ENCODE peak calls at places on chromosomes 13 and 19, in eight cellular contexts. G is lower lobe of right lung; P is body of pancreas; C is ovary; T is right lobe of liver; Z is effector memory CD4-positive, alpha-beta T cell; H is fibroblast of lung; W is transverse colon. B is an unnamed sample.

GRCh38 chr19:56538761-56539263 is at the start of gene ZFP28:
- DNase-seq in W (peak; percentile 81), C (no peak), G (peak; percentile 87), H (no peak), Z (peak; percentile 60), P (no peak), T (peak; percentile 75), B (peak; percentile 77)

GRCh38 chr19:11019824-11020223 is 59.0 kb downstream of the SMARCA4 start:
- DNase-seq in Z (no peak), P (no peak), T (no peak), G (no peak), W (no peak), H (no peak), C (peak; percentile 30), B (no peak)

GRCh38 chr13:110322126-110322827 is 15.2 kb downstream of the COL4A2 start:
- DNase-seq in G (no peak), P (no peak), W (no peak), T (no peak), H (no peak), Z (no peak), C (no peak), B (no peak)

GRCh38 chr13:72656357-72656756 is 71.1 kb downstream of the MZT1 start:
- DNase-seq in T (no peak), W (no peak), P (no peak), Z (no peak), H (no peak), G (no peak), C (no peak), B (no peak)

GRCh38 chr13:27481766-27482165 is 31.4 kb upstream of the MTIF3 start:
- DNase-seq in H (peak; percentile 27), Z (no peak), P (peak; percentile 37), C (no peak), T (peak; percentile 62), W (peak; percentile 51), G (peak; percentile 63), B (no peak)

GRCh38 chr13:29591310-29591709 is 4.2 kb downstream of the SLC7A1 start:
- DNase-seq in T (no peak), C (no peak), W (no peak), Z (no peak), G (no peak), P (no peak), H (peak; percentile 54), B (no peak)

GRCh38 chr19:27774827-27775226 is 1438.1 kb downstream of the UQCRFS1 start:
- DNase-seq in Z (no peak), C (no peak), T (no peak), P (no peak), H (no peak), G (no peak), W (no peak), B (no peak)

GRCh38 chr13:39016789-39017188 is 21.1 kb downstream of the PROSER1 start:
- DNase-seq in W (peak; percentile 17), H (peak; percentile 32), G (no peak), C (no peak), Z (no peak), P (no peak), T (no peak), B (no peak)

GRCh38 chr13:75637101-75637774 is 1.1 kb downstream of the LMO7 start:
- DNase-seq in G (no peak), C (no peak), P (no peak), T (no peak), Z (no peak), W (no peak), H (peak; percentile 45), B (no peak)

GRCh38 chr13:76600086-76600485 is 286.1 kb downstream of the KCTD12 start:
- DNase-seq in H (peak; percentile 45), P (no peak), C (no peak), G (no peak), W (no peak), T (no peak), Z (no peak), B (no peak)

GRCh38 chr19:15136234-15136954 is 29.2 kb downstream of the SYDE1 start:
- DNase-seq in Z (no peak), C (no peak), H (peak; percentile 28), G (no peak), P (no peak), W (no peak), T (no peak), B (no peak)

GRCh38 chr19:13151605-13152355 is 1.6 kb downstream of the IER2 start:
- DNase-seq in C (peak; percentile 97), T (peak; percentile 97), Z (peak; percentile 95), G (peak; percentile 98), P (peak; percentile 98), W (peak; percentile 98), H (peak; percentile 98), B (peak; percentile 96)

DNA sequence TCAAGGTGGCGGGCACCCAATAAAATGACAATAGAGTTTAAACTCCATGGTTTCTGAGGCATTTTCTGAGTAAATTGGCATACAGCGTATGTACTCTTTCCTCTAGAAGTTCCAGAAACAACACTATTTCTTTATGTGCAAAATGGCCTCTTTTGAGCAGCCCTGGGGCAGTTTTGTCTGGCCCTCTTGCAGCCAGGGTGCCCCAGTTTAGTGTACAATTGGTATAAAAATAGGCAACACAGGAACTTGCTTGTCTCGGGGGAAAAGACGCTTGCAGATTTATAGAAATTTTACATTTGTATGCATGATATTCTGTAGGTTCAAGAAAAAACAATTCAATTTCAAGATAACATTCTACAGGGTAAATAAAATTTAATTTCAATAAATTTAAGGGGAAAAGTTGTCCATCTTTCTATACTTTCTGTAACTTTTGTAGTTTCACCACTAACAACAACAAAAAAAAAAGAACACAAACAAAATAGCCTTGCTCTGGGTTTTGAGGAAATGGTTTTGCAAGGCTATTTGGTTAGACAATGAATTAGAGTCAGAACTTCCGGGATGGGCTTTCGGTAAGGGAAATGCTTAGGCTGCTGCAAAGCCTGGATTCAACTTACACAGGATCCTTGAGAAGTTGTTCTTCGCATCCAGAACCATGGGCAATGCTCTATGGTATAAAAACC is 45.3 kb downstream of the LRCH1 start:
- DNase-seq in Z (no peak), H (no peak), T (no peak), W (no peak), C (no peak), G (no peak), P (no peak), B (no peak)
- H3K27ac ChIP-seq in Z (no peak overlapping the region), H (no peak overlapping the region), T (no peak overlapping the region), W (peak overlapping the region; percentile 16), C (no peak overlapping the region), G (peak overlapping the region; percentile 50), P (peak overlapping the region; percentile 35), B (no peak overlapping the region)

DNA sequence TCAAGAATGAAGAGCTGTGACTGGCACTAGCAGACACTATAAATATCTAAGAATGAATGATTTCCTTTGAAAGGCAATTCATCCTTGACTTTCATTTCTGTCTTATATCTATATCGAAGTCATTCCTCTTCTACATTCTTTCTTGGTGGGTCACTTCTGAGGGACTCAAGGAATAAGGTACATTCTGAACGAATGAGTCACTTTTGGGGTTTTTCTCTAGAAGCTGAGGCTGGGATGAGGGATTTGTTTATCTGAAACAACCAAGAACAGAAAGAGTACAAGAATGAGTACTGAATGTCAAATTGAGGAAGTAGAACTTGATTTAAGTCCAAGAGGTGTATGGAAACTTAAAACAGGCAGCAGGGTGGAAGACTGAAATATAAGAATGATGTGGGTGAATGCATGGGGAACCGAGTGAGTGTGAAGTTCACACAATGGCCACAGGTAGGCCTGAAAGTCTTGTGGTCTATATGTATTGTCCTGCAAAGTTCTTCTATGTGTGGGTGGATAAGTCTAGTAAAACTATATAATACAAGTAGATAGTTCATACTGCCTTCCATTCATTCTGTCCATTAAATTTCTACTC is 343.9 kb downstream of the OXGR1 start:
- DNase-seq in Z (no peak), T (no peak), G (no peak), P (no peak), H (peak; percentile 73), C (no peak), W (no peak), B (no peak)
- H3K27ac ChIP-seq in Z (no peak overlapping the region), T (no peak overlapping the region), G (no peak overlapping the region), P (no peak overlapping the region), H (no peak overlapping the region), C (no peak overlapping the region), W (no peak overlapping the region), B (no peak overlapping the region)

GRCh38 chr19:38736036-38736412 is 8.2 kb downstream of the CAPN12 start:
- DNase-seq in Z (peak; percentile 58), G (peak; percentile 80), C (peak; percentile 57), H (no peak), T (peak; percentile 75), P (peak; percentile 70), W (peak; percentile 69), B (no peak)

GRCh38 chr19:38734426-38735256 is 9.6 kb downstream of the CAPN12 start:
- DNase-seq in P (peak; percentile 35), G (peak; percentile 62), C (no peak), T (peak; percentile 38), Z (peak; percentile 37), W (peak; percentile 56), H (no peak), B (no peak)

GRCh38 chr19:38736413-38737280 is 7.6 kb downstream of the CAPN12 start:
- DNase-seq in G (peak; percentile 84), C (peak; percentile 50), H (no peak), W (peak; percentile 90), T (peak; percentile 82), Z (peak; percentile 67), P (peak; percentile 87), B (no peak)

GRCh38 chr19:38734176-38734425 is 10.2 kb downstream of the CAPN12 start:
- DNase-seq in G (no peak), C (no peak), W (no peak), T (no peak), P (no peak), H (no peak), Z (no peak), B (no peak)

DNA sequence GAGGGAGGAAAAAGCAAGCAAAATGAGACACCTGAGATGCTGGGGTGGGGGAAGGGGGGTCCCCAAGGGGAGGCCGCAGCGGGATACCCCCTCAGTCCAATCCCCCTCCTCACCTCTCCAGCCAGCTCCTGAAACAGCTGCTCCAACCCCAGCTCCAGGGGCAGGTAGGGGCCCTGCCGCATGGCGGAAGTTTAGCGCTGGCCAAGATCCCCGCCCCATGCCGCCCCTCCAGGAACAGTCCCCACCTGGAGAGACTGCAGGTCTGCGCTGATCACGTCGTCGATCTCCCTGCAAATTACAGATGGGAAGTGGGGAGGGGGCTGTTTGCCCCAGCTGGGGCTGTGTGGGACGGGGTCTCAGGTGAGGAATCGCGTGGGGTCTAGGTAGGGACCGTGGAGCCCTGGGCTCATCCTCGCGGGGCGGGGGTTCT is 9.0 kb downstream of the CAPN12 start:
- DNase-seq in Z (peak; percentile 50), G (peak; percentile 59), P (peak; percentile 61), W (peak; percentile 73), T (no peak), H (no peak), C (no peak), B (no peak)
- H3K27ac ChIP-seq in Z (peak overlapping the region; percentile 58), G (peak overlapping the region; percentile 77), P (peak overlapping the region; percentile 90), W (peak overlapping the region; percentile 86), T (no peak overlapping the region), H (no peak overlapping the region), C (peak overlapping the region; percentile 8), B (no peak overlapping the region)

GRCh38 chr19:4389064-4389375 is 11.3 kb downstream of the SH3GL1 start:
- DNase-seq in H (no peak), G (no peak), Z (no peak), T (no peak), P (no peak), C (no peak), W (no peak), B (no peak)
- H3K27ac ChIP-seq in H (no peak overlapping the region), G (peak overlapping the region; percentile 84), Z (no peak overlapping the region), T (peak overlapping the region; percentile 75), P (peak overlapping the region; percentile 58), C (no peak overlapping the region), W (peak overlapping the region; percentile 69), B (peak overlapping the region; percentile 3)

DNA sequence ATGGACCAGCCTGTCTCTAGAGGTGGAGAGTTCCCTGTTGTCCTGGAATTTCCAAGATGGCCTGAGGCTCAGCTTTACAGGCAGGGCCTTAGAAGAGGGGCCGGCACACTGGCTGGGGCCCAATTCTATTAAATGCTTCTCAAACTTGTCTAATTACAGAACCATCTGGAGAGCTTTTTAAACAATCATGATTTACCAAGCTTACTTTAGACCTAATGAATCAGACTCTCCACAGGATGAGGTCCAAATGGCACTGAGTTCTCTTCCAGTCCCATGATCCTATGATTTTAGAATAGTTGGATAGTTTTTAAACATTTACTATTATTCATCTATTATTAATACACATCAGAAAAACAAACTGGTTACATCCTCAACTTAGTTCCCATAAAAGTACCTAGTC is 123.5 kb downstream of the DNAJC3 start:
- DNase-seq in P (no peak), Z (no peak), W (no peak), C (no peak), G (no peak), T (no peak), H (peak; percentile 41), B (no peak)
- H3K27ac ChIP-seq in P (no peak overlapping the region), Z (no peak overlapping the region), W (no peak overlapping the region), C (no peak overlapping the region), G (no peak overlapping the region), T (no peak overlapping the region), H (no peak overlapping the region), B (no peak overlapping the region)